ENCODE peak calls at places on chromosome 9, in ten cellular contexts. O is A549, Y is IMR-90, P is fibroblast of the aortic adventitia, W is fibroblast of lung, S is body of pancreas, F is Calu3, G is astrocyte of the spinal cord, I is GM20000, L is fibroblast of pulmonary artery. X is an unnamed sample.

GRCh38 chr9:128946945-128947422 is 419 bp downstream of the DOLK start:
- DNase-seq in O (peak), Y (peak), P (peak), W (peak), S (peak), F (peak), G (peak), I (no peak), L (peak), X (peak)

GRCh38 chr9:96253059-96253696 is 48.8 kb downstream of the HSD17B3 start:
- DNase-seq in O (no peak), Y (no peak), P (no peak), W (no peak), S (no peak), F (no peak), G (no peak), I (no peak), L (no peak), X (no peak)

GRCh38 chr9:137148661-137149060 is 9.7 kb downstream of the GRIN1 start:
- DNase-seq in O (no peak), Y (no peak), P (no peak), W (no peak), S (no peak), F (no peak), G (no peak), I (no peak), L (no peak), X (no peak)

GRCh38 chr9:124812401-124813016 is 35.6 kb downstream of the OLFML2A start:
- DNase-seq in O (peak), Y (peak), P (peak), W (peak), S (no peak), F (peak), G (peak), I (no peak), L (peak), X (no peak)

GRCh38 chr9:131733601-131734061 is 6.2 kb downstream of the RAPGEF1 start:
- DNase-seq in O (peak), Y (peak), P (peak), W (peak), S (peak), F (peak), G (peak), I (no peak), L (peak), X (no peak)

GRCh38 chr9:129080312-129080607 is 651 bp upstream of the DOLPP1 start:
- DNase-seq in O (no peak), Y (no peak), P (no peak), W (no peak), S (no peak), F (no peak), G (no peak), I (no peak), L (no peak), X (no peak)

GRCh38 chr9:107144475-107144874 is 138.6 kb upstream of the RAD23B start:
- DNase-seq in O (no peak), Y (no peak), P (no peak), W (no peak), S (no peak), F (no peak), G (no peak), I (no peak), L (no peak), X (no peak)

GRCh38 chr9:134055981-134056461 is 11.8 kb downstream of the BRD3 start:
- DNase-seq in O (peak), Y (peak), P (peak), W (peak), S (peak), F (peak), G (peak), I (no peak), L (peak), X (peak)

GRCh38 chr9:132572921-132573320 is 9.5 kb upstream of the BARHL1 start:
- DNase-seq in O (peak), Y (no peak), P (no peak), W (no peak), S (no peak), F (peak), G (no peak), I (no peak), L (peak), X (no peak)

GRCh38 chr9:89808076-89808701 is 203.4 kb downstream of the GADD45G start:
- DNase-seq in O (no peak), Y (no peak), P (no peak), W (no peak), S (no peak), F (no peak), G (peak), I (peak), L (peak), X (no peak)

GRCh38 chr9:36151306-36152210 is 15.0 kb downstream of the GLIPR2 start:
- DNase-seq in O (no peak), Y (peak), P (peak), W (peak), S (peak), F (no peak), G (peak), I (peak), L (peak), X (no peak)

GRCh38 chr9:112299514-112299913 is 33.9 kb downstream of the PTBP3 start:
- DNase-seq in O (peak), Y (peak), P (peak), W (peak), S (no peak), F (no peak), G (peak), I (no peak), L (peak), X (no peak)

GRCh38 chr9:37859043-37859442 is 44.9 kb downstream of the SLC25A51 start:
- DNase-seq in O (peak), Y (peak), P (peak), W (peak), S (no peak), F (no peak), G (peak), I (no peak), L (peak), X (no peak)
- TF ChIP-seq CTCF in O (peak), Y (peak), P (peak), W (no peak), S (no peak), F (no peak), G (peak), I (no peak), L (peak), X (no peak)

DNA sequence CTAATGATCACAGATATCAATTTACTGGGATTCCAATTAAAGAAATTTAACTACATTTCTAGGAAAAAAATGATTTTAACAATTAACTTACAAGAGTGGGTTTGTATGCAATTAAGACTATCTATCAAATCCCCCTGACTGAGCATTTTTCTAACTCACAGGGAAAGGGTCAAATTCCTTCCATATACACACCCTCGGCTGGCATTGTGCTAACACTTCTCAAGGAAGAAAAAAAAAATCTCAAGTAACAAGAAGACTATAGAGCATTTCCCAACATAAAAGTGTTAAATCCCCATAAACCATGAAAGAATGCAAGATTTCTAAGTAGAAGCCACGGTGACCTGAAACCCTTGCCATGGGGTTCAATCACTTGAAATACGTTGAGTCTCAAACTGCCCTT is 368.8 kb downstream of the GLIS3 start:
- DNase-seq in O (no peak), Y (no peak), P (no peak), W (no peak), S (no peak), F (no peak), G (no peak), I (no peak), L (no peak), X (no peak)
- TF ChIP-seq CTCF in O (no peak), Y (no peak), P (no peak), W (no peak), S (no peak), F (no peak), G (no peak), I (no peak), L (no peak), X (no peak)

GRCh38 chr9:16870606-16871357 is at the start of gene BNC2:
- DNase-seq in O (peak), Y (peak), P (peak), W (peak), S (peak), F (peak), G (peak), I (peak), L (peak), X (peak)

GRCh38 chr9:16869140-16869903 is 1.1 kb downstream of the BNC2 start:
- DNase-seq in O (no peak), Y (peak), P (peak), W (peak), S (peak), F (no peak), G (peak), I (no peak), L (peak), X (no peak)

GRCh38 chr9:16867571-16868311 is 2.7 kb downstream of the BNC2 start:
- DNase-seq in O (no peak), Y (peak), P (peak), W (peak), S (peak), F (no peak), G (peak), I (no peak), L (peak), X (no peak)

GRCh38 chr9:16869961-16870605 is 387 bp downstream of the BNC2 start:
- DNase-seq in O (peak), Y (peak), P (no peak), W (no peak), S (no peak), F (no peak), G (peak), I (peak), L (peak), X (no peak)

GRCh38 chr9:16868706-16869105 is 1.8 kb downstream of the BNC2 start:
- DNase-seq in O (no peak), Y (peak), P (peak), W (peak), S (no peak), F (no peak), G (peak), I (no peak), L (peak), X (no peak)
- TF ChIP-seq CTCF in O (no peak), Y (no peak), P (no peak), W (no peak), S (no peak), F (no peak), G (no peak), I (no peak), L (no peak), X (no peak)

DNA sequence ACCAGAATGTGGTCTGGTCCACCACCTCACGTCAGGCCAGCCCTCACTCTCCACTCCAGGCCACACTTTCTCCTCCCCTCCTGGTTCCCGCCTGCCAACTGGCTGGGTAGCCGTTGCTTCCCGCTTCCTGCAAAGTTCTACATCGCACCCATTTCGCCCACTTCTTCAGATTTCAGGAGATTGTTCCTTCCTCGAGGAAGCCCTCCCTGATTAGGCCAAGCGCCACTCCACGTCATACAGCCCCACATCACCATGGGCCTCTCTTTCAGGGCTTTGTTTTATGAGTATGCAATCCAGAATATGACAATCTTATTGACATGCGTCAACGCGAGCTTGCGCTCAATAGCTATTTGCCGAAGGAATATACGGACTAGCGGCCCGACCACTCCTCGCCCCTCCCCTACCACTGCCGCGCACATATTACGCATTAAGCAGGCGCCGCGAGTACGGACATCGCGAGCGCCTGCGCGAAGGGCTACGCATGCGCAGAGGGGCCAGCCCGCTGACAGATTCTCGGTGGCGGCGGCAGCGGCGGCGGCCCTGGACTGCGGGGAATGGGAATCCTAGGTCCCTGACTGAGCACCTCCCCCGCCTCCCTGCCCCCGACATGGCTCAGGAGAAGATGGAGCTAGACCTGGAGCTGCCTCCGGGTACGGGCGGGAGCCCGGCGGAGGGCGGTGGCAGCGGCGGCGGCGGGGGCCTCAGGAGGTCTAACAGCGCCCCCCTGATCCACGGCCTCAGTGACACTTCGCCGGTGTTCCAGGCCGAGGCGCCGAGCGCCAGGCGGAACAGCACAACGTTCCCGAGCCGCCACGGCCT is 74.7 kb downstream of the PIP5K1B start:
- DNase-seq in O (peak), Y (peak), P (peak), W (peak), S (peak), F (peak), G (peak), I (peak), L (peak), X (peak)
- TF ChIP-seq CTCF in O (peak), Y (peak), P (peak), W (peak), S (no peak), F (no peak), G (peak), I (peak), L (no peak), X (no peak)